ENCODE peak calls at places on chromosomes 12 and 14, in eight cellular contexts. Q, C, M, B, Y, S, P and W are unnamed samples.

GRCh38 chr12:125125271-125125670 is 60.0 kb downstream of the AACS start:
- DNase-seq in S (no peak), Y (no peak), Q (no peak), C (peak), B (no peak), P (peak), M (no peak), W (no peak)

GRCh38 chr14:94370524-94370910 is 17.9 kb downstream of the SERPINA1 start:
- DNase-seq in S (no peak), C (no peak), Q (no peak), P (no peak), M (no peak), B (no peak), Y (no peak), W (no peak)

GRCh38 chr14:51597511-51597920 is 54.2 kb upstream of the FRMD6 start:
- DNase-seq in B (peak), P (no peak), C (no peak), M (no peak), Q (no peak), S (no peak), Y (peak), W (no peak)

GRCh38 chr12:124698998-124699305 is 131.5 kb upstream of the NCOR2 start:
- DNase-seq in C (no peak), B (no peak), M (no peak), Y (no peak), S (no peak), Q (no peak), P (no peak), W (no peak)

GRCh38 chr14:64388533-64389243 is 535 bp downstream of the MTHFD1 start:
- DNase-seq in B (peak), P (peak), S (no peak), M (no peak), Y (peak), C (peak), Q (no peak), W (peak)

GRCh38 chr12:116002890-116003536 is 274.5 kb downstream of the MED13L start:
- DNase-seq in Y (peak), Q (no peak), M (no peak), P (no peak), C (no peak), S (no peak), B (peak), W (no peak)

GRCh38 chr14:95547626-95548327 is 12.9 kb downstream of the GLRX5 start:
- DNase-seq in C (no peak), M (no peak), B (peak), P (peak), S (no peak), Y (peak), Q (no peak), W (peak)

GRCh38 chr14:103107941-103108748 is 13.6 kb downstream of the EXOC3L4 start:
- DNase-seq in M (no peak), C (no peak), Q (no peak), B (no peak), P (no peak), S (no peak), Y (no peak), W (no peak)

GRCh38 chr12:122841544-122842321 is 6.5 kb downstream of the HIP1R start:
- DNase-seq in M (no peak), S (no peak), P (peak), Q (no peak), B (peak), C (no peak), Y (peak), W (no peak)

GRCh38 chr12:40225984-40226602 is 1.3 kb downstream of the LRRK2 start:
- DNase-seq in P (no peak), M (no peak), B (no peak), Q (no peak), S (peak), Y (no peak), C (no peak), W (no peak)

GRCh38 chr14:51014625-51015024 is 70.3 kb upstream of the PYGL start:
- DNase-seq in P (no peak), Q (no peak), C (no peak), B (no peak), M (no peak), Y (peak), S (no peak), W (no peak)

GRCh38 chr12:58537278-58537677 is 383.0 kb downstream of the LRIG3 start:
- DNase-seq in C (no peak), S (no peak), B (peak), Y (peak), Q (no peak), P (peak), M (no peak), W (no peak)

GRCh38 chr14:88749139-88749538 is 43.6 kb downstream of the EML5 start:
- DNase-seq in P (peak), B (peak), S (no peak), Y (no peak), Q (no peak), M (no peak), C (no peak), W (no peak)

GRCh38 chr12:96219700-96220206 is 25.6 kb downstream of the ELK3 start:
- DNase-seq in Y (peak), P (peak), M (peak), C (no peak), B (peak), S (no peak), Q (peak), W (peak)

GRCh38 chr12:121048442-121048841 is 9.4 kb upstream of the OASL start:
- DNase-seq in Q (peak), C (no peak), S (no peak), P (no peak), Y (no peak), M (no peak), B (no peak), W (no peak)

GRCh38 chr12:124928095-124928911 is 13.9 kb upstream of the UBC start:
- DNase-seq in B (peak), M (no peak), Q (peak), Y (peak), C (peak), S (peak), P (peak), W (peak)

GRCh38 chr12:81644503-81644902 is 114.6 kb downstream of the PPFIA2 start:
- DNase-seq in Y (peak), Q (no peak), M (no peak), P (peak), C (peak), B (peak), S (peak), W (peak)

GRCh38 chr14:56310643-56311042 is 192.4 kb downstream of the PELI2 start:
- DNase-seq in M (no peak), C (no peak), P (no peak), B (peak), S (no peak), Q (no peak), Y (no peak), W (no peak)

GRCh38 chr12:68886636-68887572 is 46.1 kb downstream of the CPM start:
- DNase-seq in Y (no peak), P (no peak), C (no peak), S (no peak), Q (no peak), B (no peak), M (no peak), W (peak)

GRCh38 chr12:75662501-75663159 is 151.2 kb upstream of the KRR1 start:
- DNase-seq in M (no peak), B (no peak), C (no peak), Y (no peak), P (no peak), Q (no peak), S (no peak), W (no peak)

GRCh38 chr14:75658957-75659356 is 1.7 kb downstream of the ERG28 start:
- DNase-seq in Q (no peak), Y (no peak), P (no peak), M (no peak), B (no peak), C (no peak), S (no peak), W (no peak)

GRCh38 chr12:56037161-56037560 is 4.6 kb upstream of the RPS26 start:
- DNase-seq in B (no peak), C (no peak), Y (no peak), S (no peak), P (no peak), M (no peak), Q (no peak), W (no peak)

GRCh38 chr12:52019123-52019770 is 12.5 kb downstream of the TAMALIN start:
- DNase-seq in S (no peak), Q (no peak), M (no peak), P (no peak), B (no peak), C (no peak), Y (no peak), W (no peak)

GRCh38 chr12:30792648-30793499 is 38.1 kb upstream of the CAPRIN2 start:
- DNase-seq in B (peak), Y (peak), Q (no peak), M (no peak), C (no peak), P (peak), S (no peak), W (peak)

GRCh38 chr14:69484444-69485113 is at the start of gene PLEKHD1:
- DNase-seq in S (no peak), C (no peak), M (no peak), Y (no peak), B (no peak), Q (no peak), P (peak), W (peak)

GRCh38 chr14:91685600-91685999 is 46.3 kb downstream of the CATSPERB start:
- DNase-seq in Y (no peak), S (no peak), M (no peak), P (peak), B (no peak), C (no peak), Q (no peak), W (no peak)

DNA sequence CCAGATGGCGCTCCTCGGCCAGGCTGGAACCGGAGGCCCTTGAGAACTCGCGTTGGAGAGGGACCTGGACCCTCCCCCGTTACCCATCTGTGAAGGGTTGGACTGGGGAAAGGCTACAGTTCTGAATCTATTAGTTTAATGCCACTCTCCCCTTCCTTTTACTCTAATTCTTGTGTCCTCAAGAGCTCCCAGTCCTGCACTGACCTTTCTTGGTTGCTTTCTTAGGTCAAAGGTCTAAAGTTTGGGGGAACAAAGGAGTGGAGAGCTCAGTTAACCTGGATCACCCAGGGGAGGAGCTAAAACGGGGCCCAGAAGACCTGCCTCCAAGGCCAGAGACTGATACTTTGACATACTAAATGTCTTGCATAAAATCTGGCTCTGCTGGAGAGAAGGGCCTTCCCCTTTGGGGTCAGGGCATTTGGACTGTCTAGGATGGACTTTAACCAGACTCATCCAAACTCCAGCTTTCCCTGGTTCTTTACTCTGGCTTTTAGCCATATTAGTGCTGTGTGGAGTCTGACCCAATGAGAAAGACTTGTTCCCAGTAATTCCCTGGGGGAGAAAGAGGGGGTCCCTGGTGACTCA is 923 bp upstream of the MLF2 start:
- DNase-seq in S (no peak), Y (peak), M (no peak), Q (no peak), C (no peak), B (no peak), P (no peak), W (no peak)
- H3K4me3 ChIP-seq in S (no peak), Y (no peak), M (peak), Q (peak), C (no peak), B (no peak), P (no peak), W (peak)

DNA sequence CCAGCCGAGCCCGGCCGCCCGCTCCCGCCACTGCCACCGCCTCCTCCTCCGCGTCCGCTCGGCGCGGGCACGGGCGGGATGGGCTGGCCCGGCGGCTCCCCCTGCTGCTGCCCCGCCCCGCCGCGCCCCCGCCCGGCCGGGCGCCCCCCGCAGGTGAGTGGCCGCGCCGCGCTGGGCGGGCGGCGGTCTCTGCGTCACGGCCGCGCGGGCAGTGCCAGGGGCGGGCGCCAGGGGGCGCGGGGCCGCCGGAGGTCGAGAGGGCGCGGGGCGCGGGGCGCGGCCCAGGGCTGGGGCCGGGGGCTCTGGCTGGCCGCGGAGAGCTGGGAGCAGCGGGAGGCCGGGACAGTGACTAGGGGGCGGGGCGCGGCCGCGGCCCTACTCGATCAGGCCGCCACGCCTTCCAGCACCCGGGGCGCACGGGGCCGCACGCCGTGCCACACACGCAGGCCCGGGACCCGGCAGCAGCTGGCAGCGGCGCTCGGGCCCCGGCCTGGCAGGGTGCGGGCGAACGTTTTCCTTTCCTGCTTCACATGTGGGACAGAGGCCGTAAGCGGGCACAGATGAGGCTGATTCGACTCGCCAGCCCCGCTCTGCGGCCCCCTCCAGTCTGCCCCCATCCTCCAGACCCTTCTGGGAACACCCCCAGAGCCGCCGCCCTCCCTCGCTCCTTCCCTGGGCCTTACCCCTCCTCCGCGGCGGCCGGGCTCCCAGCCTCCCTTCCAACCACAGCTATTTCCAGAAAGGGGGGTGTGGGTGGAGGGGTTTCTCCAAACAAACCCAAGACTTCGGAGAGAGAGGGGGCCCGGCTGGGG is 2.4 kb upstream of the TNS2 start:
- DNase-seq in M (no peak), S (peak), Y (peak), C (peak), Q (peak), B (peak), P (peak), W (peak)
- TF ChIP-seq CTCF in M (no peak), S (peak), Y (no peak), C (peak), Q (no peak), B (peak), P (no peak), W (peak)

GRCh38 chr12:25071366-25071765 is 122.5 kb upstream of the BCAT1 start:
- DNase-seq in P (no peak), S (no peak), C (no peak), Q (no peak), M (no peak), B (no peak), Y (no peak), W (no peak)
- H3K4me3 ChIP-seq in P (no peak), S (no peak), C (no peak), Q (no peak), M (no peak), B (no peak), Y (no peak), W (no peak)

GRCh38 chr12:91178139-91178561 is 4.5 kb downstream of the DCN start:
- DNase-seq in S (no peak), C (no peak), Y (peak), B (peak), P (peak), Q (no peak), M (no peak), W (no peak)
- TF ChIP-seq CTCF in S (peak), C (no peak), Y (peak), B (peak), P (peak), Q (peak), M (peak), W (peak)

DNA sequence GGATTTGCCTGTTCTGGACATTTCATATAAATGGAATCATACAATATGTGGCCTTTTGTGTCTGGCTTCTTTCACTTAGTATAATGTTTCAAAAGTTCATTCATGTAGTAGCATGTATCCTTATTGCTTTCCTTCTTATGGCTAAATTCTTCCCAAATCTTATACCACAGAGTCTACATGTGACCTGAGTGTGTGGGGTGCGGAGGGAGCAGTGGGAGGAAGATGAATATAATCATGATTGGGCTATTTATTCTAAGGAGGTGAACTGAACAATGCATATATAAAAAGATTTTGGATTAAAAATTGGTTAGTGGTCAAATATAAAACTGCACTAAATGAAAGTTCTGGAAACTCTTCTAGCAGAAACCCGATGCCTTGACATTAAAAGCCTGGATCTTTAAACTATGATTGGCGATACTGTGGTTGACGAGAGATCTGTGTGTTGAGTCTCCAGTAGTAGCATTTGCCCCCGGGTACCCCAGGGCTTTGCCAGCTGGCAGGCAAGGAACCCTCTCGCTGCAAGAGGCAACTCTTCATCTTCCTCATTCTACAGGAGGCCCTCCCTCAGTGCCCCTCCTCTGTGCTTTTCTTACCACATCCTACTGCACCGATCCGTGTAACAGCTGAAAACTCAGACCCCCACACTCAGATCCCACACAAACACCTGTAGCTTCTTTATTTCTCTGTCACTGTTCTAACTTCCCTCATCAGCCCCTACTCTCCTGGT is 2.6 kb downstream of the CYP46A1 start:
- DNase-seq in S (no peak), P (no peak), Q (no peak), Y (no peak), M (no peak), B (no peak), C (no peak), W (no peak)
- H3K4me3 ChIP-seq in S (no peak), P (no peak), Q (no peak), Y (no peak), M (no peak), B (no peak), C (no peak), W (no peak)

DNA sequence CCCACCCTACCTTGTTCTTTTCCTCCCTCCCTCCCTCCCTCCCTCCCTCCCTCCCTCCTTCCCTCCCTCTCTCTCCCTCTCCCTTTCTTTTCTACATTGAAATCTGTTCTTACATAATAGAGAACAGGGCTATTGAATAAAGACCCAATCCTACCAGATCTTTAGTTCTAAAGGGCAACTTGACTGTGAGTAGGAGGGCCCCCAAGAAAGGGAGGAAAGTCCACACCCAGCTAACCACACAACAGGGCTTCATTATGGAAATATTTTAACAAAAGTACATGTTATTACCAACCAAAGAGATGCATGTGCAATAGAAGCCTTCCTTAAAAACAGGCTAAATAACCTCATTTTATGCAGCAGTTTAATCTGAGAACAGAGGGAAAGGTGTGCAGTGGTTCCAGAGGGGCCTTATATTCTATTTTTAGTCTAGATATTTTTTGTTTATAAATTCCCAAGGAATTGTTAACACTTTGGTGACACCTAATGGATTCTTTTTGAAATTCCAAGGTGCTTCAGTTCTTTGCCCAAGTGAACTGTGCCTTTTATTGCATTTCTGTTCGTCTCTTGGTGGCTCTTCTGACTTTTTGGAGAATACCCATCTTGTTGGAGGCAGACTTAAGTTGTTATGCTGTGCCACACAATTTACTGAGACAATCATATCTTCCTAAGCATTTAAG is 63.0 kb downstream of the GNS start:
- DNase-seq in S (no peak), Y (peak), C (no peak), M (no peak), Q (no peak), B (peak), P (peak), W (no peak)
- TF ChIP-seq CTCF in S (no peak), Y (peak), C (no peak), M (peak), Q (peak), B (peak), P (peak), W (peak)

GRCh38 chr14:73696466-73697390 is 17.5 kb downstream of the PNMA1 start:
- DNase-seq in S (peak), B (peak), Y (peak), M (no peak), P (peak), Q (no peak), C (no peak), W (no peak)
- H3K4me3 ChIP-seq in S (peak), B (no peak), Y (no peak), M (no peak), P (no peak), Q (no peak), C (no peak), W (no peak)